ENCODE peak calls at places on chromosomes 6 and 20, in six cellular contexts. A is NCI-H1105; F is A673; B is neural progenitor cell; C is CD8-positive, alpha-beta T cell; U is GM04503. V is an unnamed sample.

GRCh38 chr6:108896111-108896661 is 48.0 kb downstream of the ARMC2 start:
- DNase-seq in A (no peak), F (no peak), B (no peak), C (no peak), U (peak; percentile 93), V (no peak)

GRCh38 chr6:56537223-56537770 is 105.4 kb downstream of the DST start:
- DNase-seq in A (no peak), F (no peak), B (no peak), C (no peak), U (no peak), V (no peak)

GRCh38 chr6:43203029-43203717 is 21.2 kb downstream of the CUL9 start:
- DNase-seq in A (no peak), F (no peak), B (no peak), C (no peak), U (no peak), V (no peak)

GRCh38 chr6:51025082-51025777 is 206.6 kb downstream of the TFAP2B start:
- DNase-seq in A (no peak), F (no peak), B (no peak), C (no peak), U (no peak), V (peak; percentile 15)

GRCh38 chr20:37237656-37238055 is 24.0 kb downstream of the GHRH start:
- DNase-seq in A (no peak), F (no peak), B (no peak), C (no peak), U (no peak), V (no peak)

GRCh38 chr20:57932227-57932864 is 222.5 kb upstream of the PMEPA1 start:
- DNase-seq in A (no peak), F (no peak), B (no peak), C (no peak), U (no peak), V (no peak)

GRCh38 chr20:44057698-44058675 is 129.0 kb downstream of the JPH2 start:
- DNase-seq in A (peak; percentile 7), F (no peak), B (no peak), C (no peak), U (peak; percentile 60), V (no peak)

GRCh38 chr20:36538026-36538764 is 3.1 kb upstream of the MYL9 start:
- DNase-seq in A (no peak), F (no peak), B (no peak), C (no peak), U (no peak), V (no peak)

GRCh38 chr20:41048475-41049242 is 20.0 kb downstream of the TOP1 start:
- DNase-seq in A (no peak), F (peak; percentile 86), B (peak; percentile 57), C (no peak), U (no peak), V (peak; percentile 31)

GRCh38 chr6:3438190-3439167 is 18.4 kb downstream of the SLC22A23 start:
- DNase-seq in A (peak; percentile 46), F (peak; percentile 81), B (no peak), C (no peak), U (no peak), V (no peak)

GRCh38 chr6:112195166-112195565 is 59.2 kb downstream of the LAMA4 start:
- DNase-seq in A (no peak), F (no peak), B (no peak), C (no peak), U (no peak), V (no peak)

GRCh38 chr20:64049060-64049886 is at the start of gene SOX18:
- DNase-seq in A (no peak), F (peak; percentile 62), B (peak; percentile 82), C (no peak), U (no peak), V (peak; percentile 76)

GRCh38 chr20:38557174-38557573 is 23.8 kb upstream of the ADIG start:
- DNase-seq in A (no peak), F (no peak), B (no peak), C (no peak), U (no peak), V (no peak)

GRCh38 chr6:43488667-43489276 is 11.4 kb downstream of the TJAP1 start:
- DNase-seq in A (no peak), F (no peak), B (no peak), C (no peak), U (no peak), V (no peak)

V was measured in GM23338.